ENCODE peak calls at places on chromosomes 4 and X, in seven cellular contexts. J, O, M, U, N, P and Y are unnamed samples.

GRCh38 chr4:188986271-188986689 is 847.0 kb downstream of the TRIML1 start:
- DNase-seq in J (peak), O (no peak), M (peak), U (no peak), N (no peak), P (no peak), Y (no peak)

GRCh38 chr4:89939994-89940393 is 45.3 kb downstream of the MMRN1 start:
- DNase-seq in J (no peak), O (no peak), M (no peak), U (no peak), N (no peak), P (no peak), Y (peak)

GRCh38 chr4:128229458-128229805 is 58.2 kb downstream of the PGRMC2 start:
- DNase-seq in J (peak), O (no peak), M (no peak), U (no peak), N (no peak), P (no peak), Y (no peak)

GRCh38 chrX:106726485-106727437 is at the start of gene RNF128:
- DNase-seq in J (peak), O (no peak), M (peak), U (peak), N (no peak), P (peak), Y (no peak)

GRCh38 chr4:37693450-37694190 is 7.4 kb upstream of the RELL1 start:
- DNase-seq in J (peak), O (no peak), M (no peak), U (no peak), N (no peak), P (no peak), Y (no peak)

GRCh38 chr4:24974252-24974580 is 56.5 kb downstream of the LGI2 start:
- DNase-seq in J (no peak), O (no peak), M (no peak), U (no peak), N (no peak), P (no peak), Y (no peak)

GRCh38 chr4:88737304-88738015 is 39.8 kb upstream of the NAP1L5 start:
- DNase-seq in J (peak), O (peak), M (no peak), U (no peak), N (no peak), P (no peak), Y (peak)

GRCh38 chr4:118086334-118086733 is 52.0 kb downstream of the NDST3 start:
- DNase-seq in J (peak), O (no peak), M (no peak), U (peak), N (no peak), P (no peak), Y (peak)

GRCh38 chr4:52883183-52883621 is 21.1 kb downstream of the RASL11B start:
- DNase-seq in J (no peak), O (no peak), M (no peak), U (no peak), N (no peak), P (no peak), Y (no peak)

DNA sequence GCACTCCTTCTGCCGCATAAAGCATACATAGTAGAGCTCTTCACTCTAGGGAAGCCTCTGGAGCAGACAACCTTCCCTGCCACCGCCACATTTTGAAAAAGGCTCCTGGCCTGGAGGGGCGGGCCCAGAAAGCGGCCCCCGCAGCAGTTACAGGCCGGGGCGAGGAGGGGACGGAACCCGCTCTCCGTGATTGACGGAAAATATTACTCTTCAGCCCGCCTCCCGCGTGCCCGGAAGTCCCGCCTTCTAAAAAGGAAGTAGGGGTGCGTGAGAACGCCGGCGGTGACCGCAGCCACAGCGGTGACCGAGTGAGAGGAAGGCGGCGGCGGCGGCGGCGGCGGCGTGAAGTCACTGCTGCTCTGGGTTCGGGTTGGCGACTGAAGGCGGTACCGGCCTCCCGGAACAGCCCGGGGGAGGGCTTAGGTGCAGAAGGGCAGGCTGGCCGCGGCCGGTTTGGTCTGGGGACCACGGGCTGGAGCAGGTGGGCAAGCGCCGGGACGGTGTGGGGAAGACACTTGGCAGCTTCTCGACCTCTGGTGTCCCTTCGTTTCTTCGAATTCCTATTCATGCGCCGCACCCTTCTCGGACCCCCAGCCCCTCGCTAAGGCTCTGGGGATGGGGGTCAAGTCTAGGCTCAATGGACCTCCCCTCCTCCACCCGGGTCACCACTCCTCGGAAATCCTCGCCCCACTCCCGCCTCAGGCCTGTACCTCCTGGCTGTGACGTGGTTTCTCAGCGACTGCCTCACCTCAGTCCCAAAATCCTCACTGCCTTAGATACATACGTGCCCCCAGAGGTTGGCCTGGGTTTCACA is at the start of gene HCCS:
- DNase-seq in J (peak), O (peak), M (peak), U (peak), N (peak), P (peak), Y (peak)
- TF ChIP-seq POLR2A in J (peak), O (peak), M (peak), U (peak), N (peak), P (no peak), Y (no peak)

GRCh38 chr4:112521123-112522116 is 5.4 kb upstream of the NEUROG2 start:
- DNase-seq in J (no peak), O (no peak), M (no peak), U (no peak), N (no peak), P (no peak), Y (no peak)

GRCh38 chr4:112522389-112522788 is 6.4 kb upstream of the NEUROG2 start:
- DNase-seq in J (no peak), O (no peak), M (no peak), U (no peak), N (no peak), P (no peak), Y (no peak)

GRCh38 chr4:112526061-112526460 is 10.1 kb upstream of the NEUROG2 start:
- DNase-seq in J (peak), O (no peak), M (no peak), U (no peak), N (no peak), P (no peak), Y (no peak)

GRCh38 chr4:112523008-112523440 is 7.0 kb upstream of the NEUROG2 start:
- DNase-seq in J (peak), O (no peak), M (no peak), U (no peak), N (peak), P (no peak), Y (peak)

GRCh38 chr4:112523764-112524505 is 8.0 kb upstream of the NEUROG2 start:
- DNase-seq in J (no peak), O (no peak), M (peak), U (peak), N (peak), P (peak), Y (no peak)
- H3K9ac ChIP-seq in J (no peak), O (peak), M (no peak), U (peak), N (no peak), P (no peak), Y (no peak)

GRCh38 chrX:38800981-38801845 is at the start of gene MID1IP1:
- DNase-seq in J (peak), O (no peak), M (peak), U (peak), N (peak), P (peak), Y (peak)
- TF ChIP-seq POLR2A in J (peak), O (no peak), M (peak), U (no peak), N (peak), P (peak), Y (peak)

DNA sequence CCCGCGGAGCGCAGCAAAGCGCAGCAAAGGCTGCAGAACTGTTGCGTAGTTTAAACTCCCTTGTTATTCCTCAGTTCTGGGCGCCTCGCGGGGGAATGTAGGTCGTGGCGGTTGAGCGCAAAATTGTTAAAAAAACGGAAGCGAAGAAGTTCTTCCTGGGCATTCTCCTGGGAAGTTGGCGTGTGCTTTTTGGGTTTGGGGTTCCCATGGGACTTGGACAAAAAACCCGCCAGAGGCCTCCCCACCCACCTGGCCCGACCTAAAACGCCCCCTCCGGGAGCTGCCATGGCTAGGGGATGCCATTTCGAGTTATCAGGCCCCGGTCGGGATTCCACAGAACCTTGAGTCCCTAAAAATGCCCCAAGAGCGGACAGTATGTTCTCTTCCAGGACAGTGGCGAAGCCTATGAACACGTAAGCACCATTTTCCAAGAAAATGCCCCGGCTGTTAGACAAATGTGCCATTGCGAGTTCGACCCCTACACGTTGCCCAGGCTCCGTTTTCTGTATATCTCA is 8.9 kb downstream of the ZIC3 start:
- DNase-seq in J (no peak), O (no peak), M (no peak), U (no peak), N (no peak), P (no peak), Y (no peak)
- H3K9ac ChIP-seq in J (no peak), O (no peak), M (no peak), U (no peak), N (no peak), P (peak), Y (no peak)

GRCh38 chr4:185780472-185780871 is 31.5 kb downstream of the SORBS2 start:
- DNase-seq in J (no peak), O (no peak), M (no peak), U (no peak), N (no peak), P (no peak), Y (no peak)

GRCh38 chr4:185783574-185783973 is 28.4 kb downstream of the SORBS2 start:
- DNase-seq in J (no peak), O (no peak), M (no peak), U (no peak), N (no peak), P (no peak), Y (no peak)

GRCh38 chr4:185779520-185779919 is 32.5 kb downstream of the SORBS2 start:
- DNase-seq in J (no peak), O (no peak), M (peak), U (no peak), N (no peak), P (no peak), Y (peak)

GRCh38 chr4:185782523-185782922 is 29.5 kb downstream of the SORBS2 start:
- DNase-seq in J (peak), O (no peak), M (peak), U (no peak), N (peak), P (no peak), Y (peak)

DNA sequence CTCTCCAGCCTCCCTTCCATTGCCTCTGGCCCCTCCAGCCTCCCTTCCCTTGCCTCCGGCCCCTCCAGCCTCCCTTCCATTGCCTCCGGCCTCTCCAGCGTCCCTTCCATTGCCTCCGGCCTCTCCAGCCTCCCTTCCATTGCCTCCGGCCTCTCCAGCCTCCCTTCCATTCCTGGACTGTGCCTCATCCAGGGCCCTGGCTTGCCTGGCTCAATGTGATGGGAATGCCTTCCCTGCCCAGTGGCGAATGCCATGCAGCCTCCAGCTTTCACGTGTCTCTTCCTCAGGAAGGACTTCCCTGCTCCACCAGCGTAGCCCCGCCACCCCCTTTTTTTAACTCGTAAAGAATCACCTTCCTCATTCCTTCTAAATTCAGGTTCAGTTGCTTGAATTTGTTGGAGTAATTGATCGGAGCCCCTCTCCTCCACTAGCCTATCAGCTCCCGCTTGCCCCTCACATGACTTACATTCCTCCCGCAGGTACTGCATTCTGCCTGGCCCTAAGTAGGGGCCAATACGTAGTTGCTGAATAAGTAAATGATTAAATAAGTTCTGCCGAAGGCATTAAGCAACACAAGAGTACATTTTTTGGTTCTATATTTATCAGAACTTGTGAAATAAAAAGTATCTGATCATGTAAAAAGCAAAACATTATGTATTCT is 30.3 kb downstream of the SORBS2 start:
- DNase-seq in J (no peak), O (no peak), M (no peak), U (no peak), N (no peak), P (no peak), Y (no peak)
- TF ChIP-seq POLR2A in J (no peak), O (no peak), M (no peak), U (no peak), N (no peak), P (no peak), Y (no peak)

DNA sequence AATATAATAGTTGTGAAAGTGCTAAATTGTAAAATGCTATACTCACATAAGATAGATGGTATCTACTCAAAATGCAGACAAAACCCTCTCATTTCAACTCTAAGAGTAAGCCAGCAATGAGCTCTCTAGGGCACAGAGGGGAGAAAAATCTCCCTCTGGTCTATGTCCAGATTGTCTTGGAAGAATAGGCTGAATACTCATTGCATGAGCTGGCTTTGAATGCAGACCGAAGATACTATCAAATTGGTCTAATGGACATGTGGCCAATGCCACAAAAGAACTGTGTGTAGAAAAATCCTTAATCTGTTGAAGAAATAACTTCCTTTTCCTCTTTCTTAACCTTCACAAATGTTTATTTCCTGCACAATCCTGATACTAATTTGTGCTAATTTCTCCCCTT is 3.5 kb downstream of the ZXDA start:
- DNase-seq in J (peak), O (no peak), M (no peak), U (no peak), N (no peak), P (no peak), Y (peak)
- H3K9ac ChIP-seq in J (no peak), O (no peak), M (no peak), U (no peak), N (no peak), P (no peak), Y (peak)